ENCODE peak calls at places on chromosomes 16 and 17, in ten cellular contexts. L is fibroblast of lung, D is GM10248, C is SK-N-SH, G is AG09319, J is foreskin fibroblast, E is MCF 10A, P is fibroblast of pulmonary artery, R is heart left ventricle, K is AG04450. S is an unnamed sample.
A peak's percentile ranks its signal among the peaks of the same experiment; 100 is the strongest.

GRCh38 chr17:65537845-65538678 is 23.4 kb downstream of the AXIN2 start:
- DNase-seq in L (no peak), D (no peak), C (no peak), G (no peak), J (no peak), E (no peak), P (no peak), R (no peak), K (no peak), S (no peak)

GRCh38 chr17:62925267-62925836 is 40.7 kb upstream of the TANC2 start:
- DNase-seq in L (no peak), D (no peak), C (no peak), G (no peak), J (peak; percentile 20), E (no peak), P (no peak), R (no peak), K (no peak), S (no peak)

GRCh38 chr17:73841431-73842060 is 197.3 kb upstream of the SDK2 start:
- DNase-seq in L (peak; percentile 31), D (no peak), C (peak; percentile 65), G (no peak), J (no peak), E (peak; percentile 30), P (no peak), R (no peak), K (no peak), S (no peak)

GRCh38 chr17:70380017-70380416 is 210.7 kb downstream of the KCNJ2 start:
- DNase-seq in L (no peak), D (no peak), C (no peak), G (no peak), J (no peak), E (no peak), P (no peak), R (no peak), K (no peak), S (no peak)

GRCh38 chr17:75625813-75626486 is 7.3 kb upstream of the SMIM5 start:
- DNase-seq in L (peak; percentile 5), D (peak; percentile 57), C (peak; percentile 92), G (no peak), J (no peak), E (peak; percentile 24), P (peak; percentile 21), R (no peak), K (no peak), S (no peak)

GRCh38 chr16:89383095-89384003 is 107.0 kb downstream of the ANKRD11 start:
- DNase-seq in L (no peak), D (no peak), C (peak; percentile 89), G (no peak), J (no peak), E (peak; percentile 62), P (peak; percentile 45), R (peak; percentile 59), K (no peak), S (peak; percentile 45)

GRCh38 chr17:72812823-72813222 is 279.7 kb downstream of the SLC39A11 start:
- DNase-seq in L (peak; percentile 66), D (no peak), C (no peak), G (no peak), J (peak; percentile 28), E (peak; percentile 82), P (peak; percentile 13), R (no peak), K (peak; percentile 32), S (no peak)

GRCh38 chr17:77107506-77108433 is 33.0 kb upstream of the SEC14L1 start:
- DNase-seq in L (no peak), D (peak; percentile 64), C (no peak), G (no peak), J (peak; percentile 76), E (no peak), P (peak; percentile 66), R (no peak), K (no peak), S (no peak)

DNA sequence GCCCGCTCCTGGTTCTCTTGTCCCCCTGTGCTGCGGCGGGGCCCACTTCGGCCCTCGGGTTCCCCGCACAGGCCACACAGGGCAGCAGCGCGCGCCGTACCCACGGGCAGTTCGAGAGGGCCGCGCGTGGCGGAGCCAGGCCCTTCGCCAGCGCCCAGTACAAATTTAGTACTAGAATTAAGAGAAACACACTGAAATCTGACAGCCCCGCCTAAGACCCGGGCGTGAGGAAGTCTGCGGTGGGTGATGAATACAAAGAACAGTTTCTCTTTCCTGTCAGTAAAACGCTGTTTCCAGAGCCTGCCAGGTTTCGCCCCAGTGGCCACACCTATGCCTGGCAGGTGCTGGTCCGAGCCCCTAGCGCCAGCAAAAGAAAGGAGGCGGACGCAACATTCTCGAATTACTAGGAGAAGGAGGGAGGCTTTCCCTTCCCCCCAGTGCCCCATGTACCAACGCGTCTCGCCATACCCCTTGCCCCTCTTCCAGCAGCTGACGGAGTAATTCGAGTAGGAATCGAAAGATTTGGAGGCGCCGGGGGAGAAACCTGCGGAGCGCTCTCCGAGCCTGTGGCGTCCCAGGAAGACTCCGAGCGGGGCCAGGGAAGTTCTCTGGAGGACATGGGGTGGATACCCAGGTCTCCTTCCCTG is 591 bp upstream of the SLFN5 start:
- DNase-seq in L (no peak), D (peak; percentile 87), C (peak; percentile 41), G (no peak), J (peak; percentile 17), E (peak; percentile 93), P (peak; percentile 39), R (peak; percentile 58), K (no peak), S (peak; percentile 72)
- TF ChIP-seq CTCF in L (no peak), D (peak; percentile 34), C (peak; percentile 27), G (no peak), J (peak; percentile 8), E (peak; percentile 18), P (peak; percentile 14), R (no peak), K (peak; percentile 20), S (peak; percentile 49)

GRCh38 chr16:72219282-72219681 is 47.3 kb upstream of the PMFBP1 start:
- DNase-seq in L (no peak), D (no peak), C (no peak), G (no peak), J (no peak), E (no peak), P (no peak), R (no peak), K (no peak), S (no peak)

GRCh38 chr16:72222503-72222902 is 50.5 kb upstream of the PMFBP1 start:
- DNase-seq in L (no peak), D (no peak), C (no peak), G (no peak), J (no peak), E (no peak), P (no peak), R (no peak), K (no peak), S (no peak)

GRCh38 chr16:72224260-72224768 is 52.4 kb upstream of the PMFBP1 start:
- DNase-seq in L (no peak), D (no peak), C (no peak), G (no peak), J (no peak), E (no peak), P (no peak), R (no peak), K (no peak), S (no peak)

GRCh38 chr16:72216767-72217166 is 44.8 kb upstream of the PMFBP1 start:
- DNase-seq in L (no peak), D (no peak), C (no peak), G (no peak), J (no peak), E (no peak), P (no peak), R (no peak), K (no peak), S (no peak)

DNA sequence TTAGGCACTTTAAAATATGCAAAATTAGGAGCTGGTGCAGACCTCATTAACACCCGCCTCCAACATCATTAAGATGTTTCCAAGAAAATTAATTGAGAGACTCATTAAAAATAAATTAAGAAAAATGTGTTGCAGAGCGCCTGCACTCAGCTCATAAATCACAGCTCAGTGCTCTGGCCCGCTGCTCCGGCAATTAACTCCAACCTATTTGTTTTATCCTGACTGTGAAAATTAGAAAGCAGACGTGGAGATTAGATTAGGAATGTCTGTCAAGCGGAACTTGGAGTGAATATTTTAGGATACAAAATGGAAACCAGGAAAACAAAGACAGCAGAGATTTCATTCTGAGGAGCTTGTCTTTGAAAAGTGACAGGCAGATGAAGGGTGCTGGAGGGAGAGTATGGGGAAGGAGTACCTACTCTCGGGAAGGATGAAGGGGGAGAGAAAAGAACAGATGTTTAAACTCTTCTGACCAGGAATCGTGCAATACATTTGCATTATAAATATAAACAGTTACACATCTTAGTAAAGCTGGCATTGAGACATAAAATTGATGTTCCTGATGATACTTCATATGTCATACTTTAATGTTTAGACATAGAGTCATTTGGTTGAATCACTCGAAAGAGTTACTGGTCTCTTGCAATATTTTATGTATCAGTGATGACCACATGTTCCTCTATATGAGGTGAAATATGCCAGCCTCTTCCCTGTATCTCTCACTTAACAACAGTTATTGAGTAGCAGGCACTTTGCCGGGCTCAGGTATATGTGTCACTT is 49.5 kb upstream of the PMFBP1 start:
- DNase-seq in L (peak; percentile 37), D (no peak), C (no peak), G (no peak), J (peak; percentile 20), E (no peak), P (no peak), R (no peak), K (no peak), S (no peak)
- TF ChIP-seq CTCF in L (no peak), D (no peak), C (no peak), G (no peak), J (no peak), E (no peak), P (no peak), R (no peak), K (no peak), S (no peak)

GRCh38 chr16:67977469-67978227 is 2.7 kb downstream of the DPEP3 start:
- DNase-seq in L (no peak), D (no peak), C (no peak), G (no peak), J (no peak), E (no peak), P (no peak), R (no peak), K (no peak), S (no peak)

GRCh38 chr16:67977005-67977404 is 3.3 kb downstream of the DPEP3 start:
- DNase-seq in L (no peak), D (no peak), C (no peak), G (no peak), J (no peak), E (no peak), P (no peak), R (no peak), K (no peak), S (no peak)

GRCh38 chr16:67976205-67976604 is 4.1 kb downstream of the DPEP3 start:
- DNase-seq in L (no peak), D (no peak), C (no peak), G (no peak), J (no peak), E (no peak), P (no peak), R (no peak), K (no peak), S (no peak)

GRCh38 chr16:67982011-67982696 is 1.9 kb upstream of the DPEP3 start:
- DNase-seq in L (no peak), D (no peak), C (no peak), G (no peak), J (no peak), E (no peak), P (no peak), R (no peak), K (no peak), S (no peak)

GRCh38 chr16:67979955-67980678 is at the start of gene DPEP3:
- DNase-seq in L (no peak), D (no peak), C (peak; percentile 52), G (no peak), J (no peak), E (no peak), P (no peak), R (no peak), K (no peak), S (no peak)
- TF ChIP-seq CTCF in L (no peak), D (peak; percentile 22), C (no peak), G (peak; percentile 15), J (peak; percentile 11), E (no peak), P (peak; percentile 33), R (no peak), K (peak; percentile 32), S (no peak)

GRCh38 chr17:48211787-48212186 is 104.2 kb downstream of the SNX11 start:
- DNase-seq in L (no peak), D (no peak), C (no peak), G (no peak), J (no peak), E (no peak), P (no peak), R (no peak), K (no peak), S (no peak)

GRCh38 chr17:48211011-48211410 is 103.4 kb downstream of the SNX11 start:
- DNase-seq in L (no peak), D (no peak), C (no peak), G (no peak), J (no peak), E (no peak), P (no peak), R (no peak), K (no peak), S (no peak)

GRCh38 chr17:48213797-48214196 is 106.2 kb downstream of the SNX11 start:
- DNase-seq in L (no peak), D (no peak), C (no peak), G (no peak), J (no peak), E (no peak), P (no peak), R (no peak), K (no peak), S (no peak)

GRCh38 chr17:48219605-48220004 is 112.0 kb downstream of the SNX11 start:
- DNase-seq in L (no peak), D (no peak), C (no peak), G (no peak), J (no peak), E (no peak), P (no peak), R (no peak), K (no peak), S (no peak)

DNA sequence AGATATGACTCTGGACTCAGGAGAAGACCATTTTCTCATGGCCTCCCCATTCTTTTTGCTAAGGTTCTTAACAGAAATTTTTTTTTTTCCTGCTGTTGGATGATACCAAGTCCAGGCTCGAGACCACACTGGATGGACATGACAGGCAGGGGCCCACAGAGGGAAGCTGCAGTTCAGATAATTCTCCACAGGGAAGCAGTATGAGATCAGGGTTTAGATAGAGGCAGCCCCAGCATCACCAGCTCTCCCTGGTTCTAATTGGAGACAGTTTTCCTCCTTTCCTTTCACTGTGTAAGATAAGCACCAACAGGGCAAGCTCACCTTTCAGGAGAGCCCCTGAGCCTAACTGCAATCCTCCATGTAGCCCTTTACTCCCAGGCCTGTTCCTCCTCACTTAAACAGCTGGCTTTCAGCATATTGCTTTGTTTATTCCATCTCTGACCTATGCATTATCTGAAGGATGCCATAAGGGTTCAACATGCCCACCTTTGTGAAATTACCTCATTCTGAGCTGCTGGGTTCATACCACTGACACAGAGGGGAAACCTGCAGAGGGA is 108.1 kb downstream of the SNX11 start:
- DNase-seq in L (peak; percentile 56), D (no peak), C (peak; percentile 26), G (no peak), J (peak; percentile 12), E (peak; percentile 46), P (peak; percentile 57), R (no peak), K (no peak), S (no peak)
- TF ChIP-seq CTCF in L (peak; percentile 67), D (peak; percentile 31), C (peak; percentile 57), G (peak; percentile 37), J (peak; percentile 61), E (peak; percentile 80), P (peak; percentile 61), R (peak; percentile 23), K (peak; percentile 46), S (peak; percentile 11)

S was measured in gastrocnemius medialis.